ENCODE peak calls at places on chromosomes 13 and 19, in eight cellular contexts. Y is body of pancreas, C is GM23248, O is B cell, W is ureter, K is neural progenitor cell, R is T-helper 9 cell, A is Ammon's horn. T is an unnamed sample.

GRCh38 chr19:11377237-11377636 is 2.8 kb downstream of the SWSAP1 start:
- DNase-seq in A (peak; percentile 48), W (no peak), R (no peak), O (no peak), C (peak; percentile 87), Y (peak; percentile 46), K (no peak), T (no peak)

GRCh38 chr19:3108775-3109174 is 14.6 kb downstream of the GNA11 start:
- DNase-seq in R (peak; percentile 67), A (peak; percentile 50), O (peak; percentile 82), W (no peak), Y (peak; percentile 63), C (peak; percentile 74), K (peak; percentile 86), T (peak; percentile 61)

GRCh38 chr13:113863511-113864302 is at the start of gene GAS6:
- DNase-seq in C (peak; percentile 76), R (no peak), Y (peak; percentile 70), A (peak; percentile 33), W (peak; percentile 57), K (peak; percentile 79), O (peak; percentile 33), T (peak; percentile 73)

GRCh38 chr13:51625555-51626345 is 41.5 kb downstream of the WDFY2 start:
- DNase-seq in O (no peak), A (no peak), C (no peak), R (no peak), Y (peak; percentile 73), K (no peak), W (no peak), T (no peak)

GRCh38 chr13:85970727-85971126 is 171.5 kb upstream of the SLITRK6 start:
- DNase-seq in A (no peak), O (no peak), Y (no peak), W (no peak), K (no peak), R (no peak), C (peak; percentile 5), T (no peak)

GRCh38 chr19:40578442-40578908 is 1.8 kb downstream of the SHKBP1 start:
- DNase-seq in O (no peak), C (peak; percentile 28), R (no peak), K (peak; percentile 72), A (peak; percentile 80), W (no peak), Y (no peak), T (no peak)

GRCh38 chr19:1253514-1254080 is 5.2 kb downstream of the MIDN start:
- DNase-seq in C (peak; percentile 85), R (no peak), W (no peak), Y (no peak), A (no peak), O (peak; percentile 35), K (no peak), T (no peak)

GRCh38 chr13:44212633-44213387 is 160.8 kb upstream of the SERP2 start:
- DNase-seq in O (no peak), W (no peak), R (no peak), A (no peak), C (peak; percentile 45), Y (no peak), K (no peak), T (no peak)

GRCh38 chr19:16814526-16815100 is 14.6 kb upstream of the SIN3B start:
- DNase-seq in A (no peak), C (peak; percentile 36), R (no peak), Y (no peak), W (no peak), O (no peak), K (no peak), T (no peak)

GRCh38 chr19:7159105-7159933 is 89.8 kb downstream of the ZNF557 start:
- DNase-seq in C (peak; percentile 99), W (peak; percentile 67), O (no peak), A (no peak), Y (no peak), R (no peak), K (no peak), T (no peak)

GRCh38 chr13:87356314-87356713 is 314.9 kb upstream of the SLITRK5 start:
- DNase-seq in R (no peak), Y (no peak), C (peak; percentile 1), A (no peak), K (no peak), O (no peak), W (no peak), T (peak; percentile 35)

GRCh38 chr13:37869756-37870488 is at the start of gene TRPC4:
- DNase-seq in Y (peak; percentile 53), R (no peak), C (peak; percentile 90), K (peak; percentile 86), A (peak; percentile 73), W (peak; percentile 57), O (no peak), T (peak; percentile 56)

GRCh38 chr13:97911311-97912138 is 42.0 kb upstream of the IPO5 start:
- DNase-seq in O (peak; percentile 2), R (no peak), Y (peak; percentile 15), A (no peak), W (no peak), K (peak; percentile 39), C (peak; percentile 77), T (no peak)

GRCh38 chr19:47658431-47659383 is 49.8 kb downstream of the BICRA start:
- DNase-seq in A (peak; percentile 22), Y (no peak), K (no peak), O (no peak), W (no peak), C (no peak), R (no peak), T (no peak)

GRCh38 chr19:33251526-33252090 is 26.0 kb upstream of the SLC7A10 start:
- DNase-seq in Y (no peak), R (no peak), A (no peak), W (no peak), K (no peak), O (no peak), C (no peak), T (no peak)

GRCh38 chr13:113653264-113654174 is 4.5 kb downstream of the ATP4B start:
- DNase-seq in A (no peak), Y (peak; percentile 11), W (no peak), K (no peak), R (no peak), C (no peak), O (no peak), T (peak; percentile 50)

GRCh38 chr19:10749435-10750384 is 31.8 kb downstream of the DNM2 start:
- DNase-seq in R (no peak), A (no peak), W (peak; percentile 65), Y (peak; percentile 84), C (no peak), O (no peak), K (no peak), T (no peak)

T was measured in NCI-H1105.